ENCODE peak calls at places on chromosomes 6 and 20, in eight cellular contexts. One of them, this sample, is unnamed.
A peak's percentile ranks its signal among the peaks of the same experiment; 100 is the strongest.

GRCh38 chr20:23417861-23418260 is 3.4 kb downstream of the NAPB start:
- DNase-seq in kidney tubule cell: no peak
- DNase-seq in NAMALWA: no peak
- DNase-seq in CD4-positive, alpha-beta T cell: no peak
- DNase-seq in WTC11: no peak
- DNase-seq in activated CD4-positive, alpha-beta T cell treated with anti-CD3 and anti-CD28 coated beads for 48 hours: no peak
- DNase-seq in occipital lobe: no peak
- DNase-seq in astrocyte: no peak
- DNase-seq in this sample: no peak

GRCh38 chr6:166627039-166627874 is at the start of gene RPS6KA2:
- DNase-seq in WTC11: peak; percentile 100
- DNase-seq in kidney tubule cell: peak; percentile 99
- DNase-seq in astrocyte: peak; percentile 99
- DNase-seq in CD4-positive, alpha-beta T cell: peak; percentile 100
- DNase-seq in occipital lobe: peak; percentile 100
- DNase-seq in NAMALWA: peak; percentile 99
- DNase-seq in activated CD4-positive, alpha-beta T cell treated with anti-CD3 and anti-CD28 coated beads for 48 hours: peak; percentile 100
- DNase-seq in this sample: peak; percentile 100

GRCh38 chr20:41049451-41049850 is 20.8 kb downstream of the TOP1 start:
- DNase-seq in activated CD4-positive, alpha-beta T cell treated with anti-CD3 and anti-CD28 coated beads for 48 hours: no peak
- DNase-seq in occipital lobe: no peak
- DNase-seq in WTC11: no peak
- DNase-seq in kidney tubule cell: no peak
- DNase-seq in NAMALWA: no peak
- DNase-seq in CD4-positive, alpha-beta T cell: no peak
- DNase-seq in astrocyte: no peak
- DNase-seq in this sample: no peak

GRCh38 chr6:32244946-32245398 is 21.1 kb upstream of the NOTCH4 start:
- DNase-seq in activated CD4-positive, alpha-beta T cell treated with anti-CD3 and anti-CD28 coated beads for 48 hours: peak; percentile 76
- DNase-seq in astrocyte: peak; percentile 40
- DNase-seq in occipital lobe: peak; percentile 40
- DNase-seq in WTC11: peak; percentile 87
- DNase-seq in kidney tubule cell: peak; percentile 68
- DNase-seq in CD4-positive, alpha-beta T cell: peak; percentile 63
- DNase-seq in NAMALWA: peak; percentile 89
- DNase-seq in this sample: peak; percentile 71

GRCh38 chr6:5996701-5997419 is 9.9 kb downstream of the NRN1 start:
- DNase-seq in WTC11: peak; percentile 38
- DNase-seq in CD4-positive, alpha-beta T cell: no peak
- DNase-seq in occipital lobe: no peak
- DNase-seq in astrocyte: no peak
- DNase-seq in NAMALWA: no peak
- DNase-seq in activated CD4-positive, alpha-beta T cell treated with anti-CD3 and anti-CD28 coated beads for 48 hours: peak; percentile 21
- DNase-seq in kidney tubule cell: no peak
- DNase-seq in this sample: no peak

GRCh38 chr6:139539852-139540251 is 165.4 kb upstream of the CITED2 start:
- DNase-seq in activated CD4-positive, alpha-beta T cell treated with anti-CD3 and anti-CD28 coated beads for 48 hours: no peak
- DNase-seq in WTC11: peak; percentile 16
- DNase-seq in astrocyte: peak; percentile 97
- DNase-seq in occipital lobe: no peak
- DNase-seq in NAMALWA: no peak
- DNase-seq in CD4-positive, alpha-beta T cell: no peak
- DNase-seq in kidney tubule cell: peak; percentile 98
- DNase-seq in this sample: peak; percentile 50

GRCh38 chr6:160057080-160057479 is 64.5 kb upstream of the SLC22A1 start:
- DNase-seq in CD4-positive, alpha-beta T cell: no peak
- DNase-seq in astrocyte: no peak
- DNase-seq in WTC11: no peak
- DNase-seq in kidney tubule cell: no peak
- DNase-seq in activated CD4-positive, alpha-beta T cell treated with anti-CD3 and anti-CD28 coated beads for 48 hours: no peak
- DNase-seq in occipital lobe: no peak
- DNase-seq in NAMALWA: no peak
- DNase-seq in this sample: no peak

GRCh38 chr20:54025166-54025835 is 45.1 kb downstream of the BCAS1 start:
- DNase-seq in occipital lobe: no peak
- DNase-seq in kidney tubule cell: peak; percentile 80
- DNase-seq in astrocyte: peak; percentile 89
- DNase-seq in CD4-positive, alpha-beta T cell: no peak
- DNase-seq in WTC11: no peak
- DNase-seq in NAMALWA: no peak
- DNase-seq in activated CD4-positive, alpha-beta T cell treated with anti-CD3 and anti-CD28 coated beads for 48 hours: no peak
- DNase-seq in this sample: no peak

GRCh38 chr6:134253681-134254080 is 64.2 kb downstream of the SGK1 start:
- DNase-seq in NAMALWA: no peak
- DNase-seq in WTC11: no peak
- DNase-seq in astrocyte: peak; percentile 58
- DNase-seq in occipital lobe: no peak
- DNase-seq in kidney tubule cell: peak; percentile 79
- DNase-seq in activated CD4-positive, alpha-beta T cell treated with anti-CD3 and anti-CD28 coated beads for 48 hours: no peak
- DNase-seq in CD4-positive, alpha-beta T cell: no peak
- DNase-seq in this sample: no peak

GRCh38 chr6:33789550-33789895 is 593 bp upstream of the LEMD2 start:
- DNase-seq in kidney tubule cell: no peak
- DNase-seq in occipital lobe: no peak
- DNase-seq in NAMALWA: no peak
- DNase-seq in astrocyte: no peak
- DNase-seq in WTC11: no peak
- DNase-seq in activated CD4-positive, alpha-beta T cell treated with anti-CD3 and anti-CD28 coated beads for 48 hours: no peak
- DNase-seq in CD4-positive, alpha-beta T cell: no peak
- DNase-seq in this sample: no peak

GRCh38 chr6:25157183-25157582 is 122.0 kb upstream of the CARMIL1 start:
- DNase-seq in kidney tubule cell: no peak
- DNase-seq in activated CD4-positive, alpha-beta T cell treated with anti-CD3 and anti-CD28 coated beads for 48 hours: no peak
- DNase-seq in astrocyte: no peak
- DNase-seq in WTC11: no peak
- DNase-seq in NAMALWA: no peak
- DNase-seq in CD4-positive, alpha-beta T cell: no peak
- DNase-seq in occipital lobe: no peak
- DNase-seq in this sample: no peak

GRCh38 chr6:21634582-21634981 is 41.0 kb downstream of the SOX4 start:
- DNase-seq in NAMALWA: no peak
- DNase-seq in occipital lobe: no peak
- DNase-seq in astrocyte: peak; percentile 98
- DNase-seq in kidney tubule cell: peak; percentile 77
- DNase-seq in WTC11: no peak
- DNase-seq in activated CD4-positive, alpha-beta T cell treated with anti-CD3 and anti-CD28 coated beads for 48 hours: no peak
- DNase-seq in CD4-positive, alpha-beta T cell: no peak
- DNase-seq in this sample: no peak